ENCODE peak calls at places on chromosomes 6 and 20, in eight cellular contexts. One of them, this sample, is unnamed.

GRCh38 chr6:22530506-22530905 is 38.9 kb upstream of the HDGFL1 start:
- DNase-seq in fibroblast of mammary gland: no peak
- DNase-seq in KG1: no peak
- DNase-seq in H9: no peak
- DNase-seq in AG09309: no peak
- DNase-seq in NCI-H460: no peak
- DNase-seq in NCI-H748 treated with DMSO at 0.1 percent for 48 hours: no peak
- DNase-seq in germinal center: no peak
- DNase-seq in this sample: no peak

GRCh38 chr20:23889775-23890187 is 10.2 kb upstream of the CST5 start:
- DNase-seq in H9: peak; percentile 82
- DNase-seq in germinal center: peak; percentile 8
- DNase-seq in NCI-H748 treated with DMSO at 0.1 percent for 48 hours: peak; percentile 12
- DNase-seq in fibroblast of mammary gland: peak; percentile 57
- DNase-seq in KG1: peak; percentile 6
- DNase-seq in NCI-H460: peak; percentile 27
- DNase-seq in AG09309: peak; percentile 4
- DNase-seq in this sample: peak; percentile 67

GRCh38 chr20:49741940-49742339 is 28.3 kb upstream of the B4GALT5 start:
- DNase-seq in fibroblast of mammary gland: no peak
- DNase-seq in KG1: no peak
- DNase-seq in NCI-H460: no peak
- DNase-seq in NCI-H748 treated with DMSO at 0.1 percent for 48 hours: no peak
- DNase-seq in germinal center: no peak
- DNase-seq in AG09309: no peak
- DNase-seq in H9: no peak
- DNase-seq in this sample: no peak

GRCh38 chr6:169075211-169075621 is 178.4 kb downstream of the THBS2 start:
- DNase-seq in NCI-H748 treated with DMSO at 0.1 percent for 48 hours: no peak
- DNase-seq in KG1: no peak
- DNase-seq in H9: no peak
- DNase-seq in AG09309: peak; percentile 86
- DNase-seq in germinal center: no peak
- DNase-seq in fibroblast of mammary gland: peak; percentile 90
- DNase-seq in NCI-H460: no peak
- DNase-seq in this sample: no peak

GRCh38 chr6:15331143-15331542 is 85.3 kb downstream of the JARID2 start:
- DNase-seq in fibroblast of mammary gland: peak; percentile 44
- DNase-seq in NCI-H748 treated with DMSO at 0.1 percent for 48 hours: no peak
- DNase-seq in H9: no peak
- DNase-seq in AG09309: no peak
- DNase-seq in germinal center: no peak
- DNase-seq in NCI-H460: no peak
- DNase-seq in KG1: no peak
- DNase-seq in this sample: no peak

GRCh38 chr6:96001891-96002575 is 13.7 kb upstream of the FUT9 start:
- DNase-seq in AG09309: no peak
- DNase-seq in fibroblast of mammary gland: no peak
- DNase-seq in NCI-H748 treated with DMSO at 0.1 percent for 48 hours: no peak
- DNase-seq in H9: no peak
- DNase-seq in NCI-H460: no peak
- DNase-seq in KG1: no peak
- DNase-seq in germinal center: no peak
- DNase-seq in this sample: no peak

GRCh38 chr6:80789912-80790635 is 683.6 kb downstream of the BCKDHB start:
- DNase-seq in fibroblast of mammary gland: peak; percentile 61
- DNase-seq in AG09309: no peak
- DNase-seq in germinal center: no peak
- DNase-seq in NCI-H460: no peak
- DNase-seq in H9: no peak
- DNase-seq in KG1: no peak
- DNase-seq in NCI-H748 treated with DMSO at 0.1 percent for 48 hours: no peak
- DNase-seq in this sample: no peak

GRCh38 chr6:56752009-56752408 is 109.3 kb upstream of the DST start:
- DNase-seq in fibroblast of mammary gland: peak; percentile 86
- DNase-seq in NCI-H748 treated with DMSO at 0.1 percent for 48 hours: no peak
- DNase-seq in H9: no peak
- DNase-seq in KG1: no peak
- DNase-seq in NCI-H460: no peak
- DNase-seq in AG09309: peak; percentile 37
- DNase-seq in germinal center: no peak
- DNase-seq in this sample: no peak

GRCh38 chr20:3890410-3890751 is 1.2 kb downstream of the PANK2 start:
- DNase-seq in NCI-H460: no peak
- DNase-seq in germinal center: no peak
- DNase-seq in NCI-H748 treated with DMSO at 0.1 percent for 48 hours: peak; percentile 51
- DNase-seq in fibroblast of mammary gland: peak; percentile 57
- DNase-seq in AG09309: no peak
- DNase-seq in H9: no peak
- DNase-seq in KG1: no peak
- DNase-seq in this sample: no peak

GRCh38 chr6:1604347-1604990 is 5.2 kb upstream of the FOXC1 start:
- DNase-seq in NCI-H460: peak; percentile 62
- DNase-seq in AG09309: no peak
- DNase-seq in NCI-H748 treated with DMSO at 0.1 percent for 48 hours: peak; percentile 44
- DNase-seq in germinal center: peak; percentile 73
- DNase-seq in fibroblast of mammary gland: no peak
- DNase-seq in KG1: peak; percentile 65
- DNase-seq in H9: peak; percentile 78
- DNase-seq in this sample: peak; percentile 65

GRCh38 chr6:87534377-87535047 is 55.3 kb downstream of the RARS2 start:
- DNase-seq in germinal center: no peak
- DNase-seq in NCI-H748 treated with DMSO at 0.1 percent for 48 hours: no peak
- DNase-seq in KG1: no peak
- DNase-seq in H9: no peak
- DNase-seq in NCI-H460: no peak
- DNase-seq in fibroblast of mammary gland: no peak
- DNase-seq in AG09309: no peak
- DNase-seq in this sample: no peak

GRCh38 chr20:64102647-64103354 is 4.6 kb downstream of the NPBWR2 start:
- DNase-seq in H9: peak; percentile 74
- DNase-seq in KG1: no peak
- DNase-seq in AG09309: no peak
- DNase-seq in fibroblast of mammary gland: no peak
- DNase-seq in germinal center: peak; percentile 24
- DNase-seq in NCI-H460: no peak
- DNase-seq in NCI-H748 treated with DMSO at 0.1 percent for 48 hours: peak; percentile 23
- DNase-seq in this sample: peak; percentile 64

GRCh38 chr6:91664327-91664959 is 1077.6 kb upstream of the MAP3K7 start:
- DNase-seq in H9: no peak
- DNase-seq in fibroblast of mammary gland: no peak
- DNase-seq in KG1: no peak
- DNase-seq in AG09309: no peak
- DNase-seq in NCI-H748 treated with DMSO at 0.1 percent for 48 hours: no peak
- DNase-seq in NCI-H460: no peak
- DNase-seq in germinal center: no peak
- DNase-seq in this sample: no peak

GRCh38 chr6:29651413-29652197 is 5.3 kb upstream of the MOG start:
- DNase-seq in NCI-H748 treated with DMSO at 0.1 percent for 48 hours: peak; percentile 57
- DNase-seq in germinal center: peak; percentile 66
- DNase-seq in AG09309: no peak
- DNase-seq in fibroblast of mammary gland: peak; percentile 46
- DNase-seq in KG1: no peak
- DNase-seq in H9: no peak
- DNase-seq in NCI-H460: no peak
- DNase-seq in this sample: peak; percentile 77

GRCh38 chr6:53259860-53260580 is 88.7 kb downstream of the ELOVL5 start:
- DNase-seq in AG09309: no peak
- DNase-seq in NCI-H460: no peak
- DNase-seq in NCI-H748 treated with DMSO at 0.1 percent for 48 hours: no peak
- DNase-seq in KG1: no peak
- DNase-seq in H9: no peak
- DNase-seq in fibroblast of mammary gland: no peak
- DNase-seq in germinal center: no peak
- DNase-seq in this sample: no peak

GRCh38 chr20:22542427-22542826 is 41.9 kb downstream of the FOXA2 start:
- DNase-seq in KG1: no peak
- DNase-seq in H9: no peak
- DNase-seq in germinal center: no peak
- DNase-seq in AG09309: no peak
- DNase-seq in NCI-H748 treated with DMSO at 0.1 percent for 48 hours: no peak
- DNase-seq in NCI-H460: no peak
- DNase-seq in fibroblast of mammary gland: no peak
- DNase-seq in this sample: no peak

GRCh38 chr20:63574156-63574828 is at the start of gene HELZ2:
- DNase-seq in H9: peak; percentile 80
- DNase-seq in KG1: no peak
- DNase-seq in AG09309: no peak
- DNase-seq in germinal center: peak; percentile 83
- DNase-seq in NCI-H460: peak; percentile 69
- DNase-seq in fibroblast of mammary gland: peak; percentile 41
- DNase-seq in NCI-H748 treated with DMSO at 0.1 percent for 48 hours: peak; percentile 13
- DNase-seq in this sample: peak; percentile 71

GRCh38 chr6:136031982-136032381 is 180.5 kb downstream of the PDE7B start:
- DNase-seq in fibroblast of mammary gland: peak; percentile 83
- DNase-seq in NCI-H748 treated with DMSO at 0.1 percent for 48 hours: no peak
- DNase-seq in AG09309: no peak
- DNase-seq in KG1: no peak
- DNase-seq in H9: no peak
- DNase-seq in NCI-H460: no peak
- DNase-seq in germinal center: no peak
- DNase-seq in this sample: peak; percentile 50

GRCh38 chr20:13723015-13723414 is 61.7 kb downstream of the ESF1 start:
- DNase-seq in AG09309: peak; percentile 23
- DNase-seq in H9: no peak
- DNase-seq in germinal center: no peak
- DNase-seq in KG1: no peak
- DNase-seq in NCI-H748 treated with DMSO at 0.1 percent for 48 hours: no peak
- DNase-seq in NCI-H460: no peak
- DNase-seq in fibroblast of mammary gland: peak; percentile 58
- DNase-seq in this sample: no peak

GRCh38 chr6:155782739-155783459 is 327.3 kb upstream of the NOX3 start:
- DNase-seq in AG09309: peak; percentile 74
- DNase-seq in NCI-H460: no peak
- DNase-seq in fibroblast of mammary gland: peak; percentile 2
- DNase-seq in KG1: no peak
- DNase-seq in germinal center: no peak
- DNase-seq in H9: no peak
- DNase-seq in NCI-H748 treated with DMSO at 0.1 percent for 48 hours: no peak
- DNase-seq in this sample: no peak

GRCh38 chr6:158376650-158377081 is 64.4 kb downstream of the TULP4 start:
- DNase-seq in NCI-H460: no peak
- DNase-seq in AG09309: peak; percentile 61
- DNase-seq in fibroblast of mammary gland: peak; percentile 58
- DNase-seq in H9: no peak
- DNase-seq in germinal center: no peak
- DNase-seq in KG1: no peak
- DNase-seq in NCI-H748 treated with DMSO at 0.1 percent for 48 hours: no peak
- DNase-seq in this sample: no peak

GRCh38 chr6:89117285-89118108 is at the start of gene SRSF12:
- DNase-seq in AG09309: no peak
- DNase-seq in NCI-H460: peak; percentile 3
- DNase-seq in NCI-H748 treated with DMSO at 0.1 percent for 48 hours: peak; percentile 36
- DNase-seq in germinal center: peak; percentile 85
- DNase-seq in H9: peak; percentile 57
- DNase-seq in fibroblast of mammary gland: no peak
- DNase-seq in KG1: no peak
- DNase-seq in this sample: no peak

GRCh38 chr6:42338573-42339218 is 113.0 kb downstream of the TRERF1 start:
- DNase-seq in AG09309: peak; percentile 97
- DNase-seq in H9: no peak
- DNase-seq in KG1: no peak
- DNase-seq in NCI-H460: peak; percentile 18
- DNase-seq in fibroblast of mammary gland: peak; percentile 100
- DNase-seq in NCI-H748 treated with DMSO at 0.1 percent for 48 hours: no peak
- DNase-seq in germinal center: no peak
- DNase-seq in this sample: no peak

GRCh38 chr6:122620902-122621301 is 10.7 kb downstream of the PKIB start:
- DNase-seq in NCI-H748 treated with DMSO at 0.1 percent for 48 hours: peak; percentile 69
- DNase-seq in H9: no peak
- DNase-seq in germinal center: no peak
- DNase-seq in NCI-H460: no peak
- DNase-seq in KG1: no peak
- DNase-seq in fibroblast of mammary gland: peak; percentile 65
- DNase-seq in AG09309: no peak
- DNase-seq in this sample: no peak

GRCh38 chr6:79378957-79379356 is 144.5 kb upstream of the HMGN3 start:
- DNase-seq in germinal center: no peak
- DNase-seq in fibroblast of mammary gland: no peak
- DNase-seq in NCI-H460: no peak
- DNase-seq in H9: no peak
- DNase-seq in AG09309: no peak
- DNase-seq in KG1: no peak
- DNase-seq in NCI-H748 treated with DMSO at 0.1 percent for 48 hours: no peak
- DNase-seq in this sample: no peak

GRCh38 chr20:36717657-36718056 is 28.2 kb downstream of the NDRG3 start:
- DNase-seq in KG1: no peak
- DNase-seq in AG09309: no peak
- DNase-seq in NCI-H748 treated with DMSO at 0.1 percent for 48 hours: no peak
- DNase-seq in fibroblast of mammary gland: peak; percentile 18
- DNase-seq in germinal center: no peak
- DNase-seq in H9: no peak
- DNase-seq in NCI-H460: no peak
- DNase-seq in this sample: peak; percentile 35

GRCh38 chr6:42979523-42980177 is 669 bp upstream of the PEX6 start:
- DNase-seq in fibroblast of mammary gland: peak; percentile 62
- DNase-seq in H9: no peak
- DNase-seq in germinal center: peak; percentile 46
- DNase-seq in NCI-H748 treated with DMSO at 0.1 percent for 48 hours: no peak
- DNase-seq in AG09309: no peak
- DNase-seq in KG1: no peak
- DNase-seq in NCI-H460: no peak
- DNase-seq in this sample: no peak

GRCh38 chr6:89440200-89440599 is 7.2 kb downstream of the ANKRD6 start:
- DNase-seq in AG09309: no peak
- DNase-seq in KG1: no peak
- DNase-seq in NCI-H460: no peak
- DNase-seq in NCI-H748 treated with DMSO at 0.1 percent for 48 hours: no peak
- DNase-seq in fibroblast of mammary gland: no peak
- DNase-seq in H9: no peak
- DNase-seq in germinal center: no peak
- DNase-seq in this sample: no peak

GRCh38 chr6:5323979-5324378 is 62.7 kb downstream of the FARS2 start:
- DNase-seq in NCI-H748 treated with DMSO at 0.1 percent for 48 hours: no peak
- DNase-seq in AG09309: no peak
- DNase-seq in fibroblast of mammary gland: no peak
- DNase-seq in H9: no peak
- DNase-seq in KG1: no peak
- DNase-seq in germinal center: no peak
- DNase-seq in NCI-H460: no peak
- DNase-seq in this sample: no peak

GRCh38 chr6:96450082-96450759 is 71.4 kb upstream of the UFL1 start:
- DNase-seq in AG09309: no peak
- DNase-seq in germinal center: no peak
- DNase-seq in KG1: no peak
- DNase-seq in H9: no peak
- DNase-seq in NCI-H748 treated with DMSO at 0.1 percent for 48 hours: no peak
- DNase-seq in NCI-H460: no peak
- DNase-seq in fibroblast of mammary gland: no peak
- DNase-seq in this sample: no peak

GRCh38 chr6:16154904-16155303 is 26.0 kb downstream of the MYLIP start:
- DNase-seq in germinal center: no peak
- DNase-seq in H9: no peak
- DNase-seq in AG09309: peak; percentile 61
- DNase-seq in fibroblast of mammary gland: peak; percentile 86
- DNase-seq in NCI-H460: no peak
- DNase-seq in KG1: no peak
- DNase-seq in NCI-H748 treated with DMSO at 0.1 percent for 48 hours: no peak
- DNase-seq in this sample: no peak

GRCh38 chr20:53529658-53530057 is 64.0 kb downstream of the ZNF217 start:
- DNase-seq in NCI-H748 treated with DMSO at 0.1 percent for 48 hours: no peak
- DNase-seq in KG1: no peak
- DNase-seq in fibroblast of mammary gland: no peak
- DNase-seq in NCI-H460: no peak
- DNase-seq in AG09309: no peak
- DNase-seq in germinal center: no peak
- DNase-seq in H9: no peak
- DNase-seq in this sample: no peak

GRCh38 chr20:36804425-36804824 is 30.9 kb upstream of the DSN1 start:
- DNase-seq in NCI-H748 treated with DMSO at 0.1 percent for 48 hours: no peak
- DNase-seq in germinal center: no peak
- DNase-seq in fibroblast of mammary gland: no peak
- DNase-seq in AG09309: no peak
- DNase-seq in NCI-H460: no peak
- DNase-seq in H9: no peak
- DNase-seq in KG1: no peak
- DNase-seq in this sample: no peak

GRCh38 chr6:35357671-35358070 is 15.3 kb downstream of the PPARD start:
- DNase-seq in KG1: no peak
- DNase-seq in NCI-H748 treated with DMSO at 0.1 percent for 48 hours: no peak
- DNase-seq in NCI-H460: no peak
- DNase-seq in germinal center: no peak
- DNase-seq in H9: no peak
- DNase-seq in fibroblast of mammary gland: no peak
- DNase-seq in AG09309: no peak
- DNase-seq in this sample: no peak

This sample was measured in NAMALWA.